ENCODE peak calls at places on chromosomes 6 and 20, in seven cellular contexts. X is IMR-90, Y is HCT116, N is endothelial cell of umbilical vein, B is mammary epithelial cell, F is HepG2, I is neuronal stem cell. V is an unnamed sample.

GRCh38 chr6:156131221-156131903 is 645.8 kb upstream of the ARID1B start:
- DNase-seq in X (no peak), Y (no peak), F (no peak), B (no peak), I (no peak), N (no peak), V (no peak)

GRCh38 chr6:56613247-56613851 is 29.3 kb downstream of the DST start:
- DNase-seq in X (no peak), Y (no peak), F (no peak), I (no peak), B (no peak), N (no peak), V (no peak)

GRCh38 chr20:62860924-62861691 is 514 bp downstream of the TCFL5 start:
- DNase-seq in I (peak; percentile 17), X (no peak), F (no peak), N (no peak), B (no peak), Y (no peak), V (peak; percentile 65)

GRCh38 chr6:39425346-39426056 is 103.0 kb upstream of the KCNK16 start:
- DNase-seq in Y (no peak), B (no peak), N (no peak), F (no peak), X (no peak), I (no peak), V (no peak)

GRCh38 chr6:41682497-41682961 is 44.3 kb downstream of the MDFI start:
- DNase-seq in F (no peak), X (no peak), N (no peak), B (no peak), I (no peak), Y (no peak), V (no peak)

GRCh38 chr20:3749689-3750639 is 17.5 kb downstream of the HSPA12B start:
- DNase-seq in B (peak; percentile 23), Y (no peak), N (no peak), X (no peak), F (peak; percentile 56), I (peak; percentile 64), V (peak; percentile 85)

GRCh38 chr6:42297661-42298060 is 80.0 kb upstream of the MRPS10 start:
- DNase-seq in B (peak; percentile 33), N (no peak), X (no peak), I (no peak), F (no peak), Y (no peak), V (no peak)

GRCh38 chr6:88561034-88561973 is 395.2 kb upstream of the CNR1 start:
- DNase-seq in X (no peak), N (no peak), F (no peak), I (no peak), Y (no peak), B (no peak), V (no peak)

GRCh38 chr20:52962183-52962582 is 10.0 kb upstream of the TSHZ2 start:
- DNase-seq in Y (no peak), I (no peak), X (no peak), N (no peak), F (no peak), B (no peak), V (no peak)

GRCh38 chr6:4103929-4104328 is 25.0 kb upstream of the FAM217A start:
- DNase-seq in Y (no peak), B (peak; percentile 68), X (no peak), N (no peak), F (no peak), I (no peak), V (no peak)

GRCh38 chr20:11544029-11544678 is 373.5 kb upstream of the BTBD3 start:
- DNase-seq in X (peak; percentile 75), F (peak; percentile 72), I (peak; percentile 78), B (peak; percentile 79), Y (peak; percentile 64), N (peak; percentile 74), V (peak; percentile 71)

GRCh38 chr6:167877994-167878779 is 51.5 kb downstream of the AFDN start:
- DNase-seq in Y (no peak), I (no peak), N (no peak), X (no peak), F (no peak), B (no peak), V (no peak)

GRCh38 chr20:14189794-14190402 is 147.5 kb downstream of the FLRT3 start:
- DNase-seq in I (no peak), Y (peak; percentile 31), N (peak; percentile 36), X (peak; percentile 62), B (peak; percentile 44), F (peak; percentile 30), V (peak; percentile 25)

GRCh38 chr6:4108561-4109093 is 26.7 kb downstream of the ECI2 start:
- DNase-seq in N (no peak), I (no peak), X (no peak), Y (no peak), B (no peak), F (no peak), V (no peak)

GRCh38 chr20:58788896-58789295 is 61.8 kb downstream of the GNAS-AS1 start:
- DNase-seq in X (no peak), I (no peak), B (no peak), N (no peak), F (no peak), Y (no peak), V (no peak)
- H3K4me1 ChIP-seq in X (no peaks in the 10 kb centered on the region), I (no peaks in the 10 kb centered on the region), B (no peaks in the 10 kb centered on the region), N (no peaks in the 10 kb centered on the region), F (no peaks in the 10 kb centered on the region), Y (no peaks in the 10 kb centered on the region), V (no peaks in the 10 kb centered on the region)

GRCh38 chr20:41770427-41770826 is 152.2 kb upstream of the CHD6 start:
- DNase-seq in N (no peak), I (no peak), X (no peak), B (no peak), Y (no peak), F (no peak), V (no peak)
- H2AFZ ChIP-seq in N (no peak overlapping the region), I (no peak overlapping the region), X (no peak overlapping the region), B (no peak overlapping the region), Y (no peak overlapping the region), F (no peak overlapping the region), V (peak overlapping the region; percentile 55)

GRCh38 chr6:109356237-109356636 is 26.0 kb downstream of the CD164 start:
- DNase-seq in Y (no peak), I (no peak), X (no peak), N (no peak), B (no peak), F (no peak), V (no peak)

GRCh38 chr6:109360281-109360680 is 22.0 kb downstream of the CD164 start:
- DNase-seq in N (no peak), B (no peak), Y (no peak), F (no peak), I (no peak), X (no peak), V (no peak)

GRCh38 chr6:109359248-109359647 is 23.0 kb downstream of the CD164 start:
- DNase-seq in F (no peak), N (no peak), B (no peak), I (no peak), Y (no peak), X (no peak), V (no peak)

GRCh38 chr6:109360791-109361190 is 21.5 kb downstream of the CD164 start:
- DNase-seq in N (no peak), Y (no peak), X (no peak), B (no peak), I (no peak), F (no peak), V (no peak)

GRCh38 chr6:109358204-109358603 is 24.1 kb downstream of the CD164 start:
- DNase-seq in F (no peak), N (no peak), X (no peak), I (no peak), B (no peak), Y (no peak), V (no peak)
- H3K36me3 ChIP-seq in F (peaks cover 3% of the 10 kb centered on the region), N (peaks cover 3% of the 10 kb centered on the region), X (peaks cover 39% of the 10 kb centered on the region), I (peaks cover 20% of the 10 kb centered on the region), B (peaks cover 6% of the 10 kb centered on the region), Y (peaks cover 3% of the 10 kb centered on the region), V (peaks cover 17% of the 10 kb centered on the region)

GRCh38 chr6:36984581-36985383 is 1.2 kb downstream of the MTCH1 start:
- DNase-seq in I (peak; percentile 38), N (peak; percentile 68), B (peak; percentile 30), Y (peak; percentile 19), X (peak; percentile 87), F (no peak), V (peak; percentile 84)

GRCh38 chr6:36986704-36987047 is 680 bp upstream of the MTCH1 start:
- DNase-seq in B (no peak), X (no peak), Y (no peak), I (no peak), F (no peak), N (no peak), V (no peak)

GRCh38 chr6:36983538-36983937 is 2.5 kb downstream of the MTCH1 start:
- DNase-seq in X (no peak), F (no peak), Y (no peak), N (no peak), B (no peak), I (no peak), V (no peak)

GRCh38 chr6:36985963-36986703 is at the start of gene MTCH1:
- DNase-seq in N (peak; percentile 86), F (peak; percentile 81), B (peak; percentile 87), Y (peak; percentile 67), I (peak; percentile 91), X (peak; percentile 86), V (peak; percentile 96)

DNA sequence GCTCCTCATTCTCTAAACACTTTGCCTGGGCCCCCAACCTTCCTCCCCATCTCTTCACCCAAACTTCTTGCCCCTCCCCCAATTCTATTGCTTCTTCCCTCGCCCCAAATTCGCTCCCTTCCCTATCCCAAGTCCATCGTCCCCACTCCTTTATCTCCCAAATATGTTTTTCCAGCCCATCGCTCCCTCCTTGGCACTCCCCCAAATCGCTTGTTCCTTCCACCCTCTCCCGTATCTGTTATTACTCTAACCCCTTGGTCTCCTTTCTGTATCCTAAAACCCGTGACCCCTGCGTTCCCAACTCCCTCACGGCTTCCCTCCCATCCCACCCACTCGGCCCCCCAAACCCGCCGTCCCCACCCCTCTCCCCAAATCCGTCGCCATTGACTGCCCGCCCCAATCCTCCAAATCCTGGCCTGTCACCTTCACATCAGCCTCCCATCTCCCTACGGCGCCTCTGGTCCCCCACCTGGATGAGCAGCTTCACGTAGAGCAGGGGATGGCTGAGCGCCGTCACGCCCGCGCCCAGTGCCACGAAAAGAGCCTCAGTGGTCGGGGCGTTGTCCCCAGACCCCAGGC is 523 bp downstream of the MTCH1 start:
- DNase-seq in X (no peak), Y (no peak), F (no peak), N (no peak), B (no peak), I (no peak), V (no peak)
- H3K4me1 ChIP-seq in X (peaks cover 17% of the 10 kb centered on the region), Y (peaks cover 7% of the 10 kb centered on the region), F (peaks cover 30% of the 10 kb centered on the region), N (peaks cover 29% of the 10 kb centered on the region), B (peaks cover 16% of the 10 kb centered on the region), I (peaks cover 8% of the 10 kb centered on the region), V (peaks cover 23% of the 10 kb centered on the region)

GRCh38 chr20:20209684-20210083 is 157.4 kb downstream of the CFAP61 start:
- DNase-seq in N (no peak), F (no peak), I (no peak), X (no peak), B (no peak), Y (no peak), V (no peak)
- H2AFZ ChIP-seq in N (no peak overlapping the region), F (no peak overlapping the region), I (peak overlapping the region; percentile 43), X (no peak overlapping the region), B (no peak overlapping the region), Y (no peak overlapping the region), V (no peak overlapping the region)